ENCODE peak calls at places on chromosomes 11 and 22, in five cellular contexts. X, F, M, U and A are unnamed samples.

GRCh38 chr11:67230406-67230805 is 35.9 kb upstream of the GRK2 start:
- DNase-seq in X (no peak), F (no peak), M (no peak), U (no peak), A (no peak)

GRCh38 chr11:12914401-12914912 is 94.7 kb upstream of the RASSF10 start:
- DNase-seq in X (peak; percentile 33), F (peak; percentile 97), M (peak; percentile 94), U (peak; percentile 89), A (peak; percentile 84)

GRCh38 chr22:32475428-32476010 is 908 bp downstream of the FBXO7 start:
- DNase-seq in X (no peak), F (no peak), M (peak; percentile 18), U (peak; percentile 60), A (peak; percentile 16)

GRCh38 chr11:2445107-2445947 is 519 bp downstream of the KCNQ1 start:
- DNase-seq in X (no peak), F (peak; percentile 81), M (no peak), U (peak; percentile 36), A (no peak)

GRCh38 chr11:10742460-10743208 is 8.4 kb upstream of the CTR9 start:
- DNase-seq in X (peak; percentile 88), F (no peak), M (no peak), U (no peak), A (peak; percentile 22)

GRCh38 chr11:102253018-102253775 is 64.1 kb upstream of the BIRC3 start:
- DNase-seq in X (no peak), F (no peak), M (no peak), U (no peak), A (no peak)

GRCh38 chr11:48210052-48210451 is 6.6 kb upstream of the OR4B1 start:
- DNase-seq in X (peak; percentile 17), F (no peak), M (no peak), U (no peak), A (peak; percentile 4)

GRCh38 chr11:64898541-64898940 is 18.5 kb downstream of the ATG2A start:
- DNase-seq in X (no peak), F (peak; percentile 74), M (no peak), U (no peak), A (no peak)

GRCh38 chr11:121829159-121829643 is 286.8 kb downstream of the BLID start:
- DNase-seq in X (peak; percentile 100), F (no peak), M (peak; percentile 42), U (no peak), A (no peak)

GRCh38 chr11:65489061-65489705 is 9.7 kb upstream of the MALAT1 start:
- DNase-seq in X (peak; percentile 90), F (no peak), M (peak; percentile 70), U (peak; percentile 77), A (no peak)

GRCh38 chr22:42950281-42950680 is 64.7 kb downstream of the PACSIN2 start:
- DNase-seq in X (no peak), F (no peak), M (no peak), U (no peak), A (no peak)
- H3K4me3 ChIP-seq in X (no peak overlapping the region), F (no peak overlapping the region), M (no peak overlapping the region), U (no peak overlapping the region), A (no peak overlapping the region)

DNA sequence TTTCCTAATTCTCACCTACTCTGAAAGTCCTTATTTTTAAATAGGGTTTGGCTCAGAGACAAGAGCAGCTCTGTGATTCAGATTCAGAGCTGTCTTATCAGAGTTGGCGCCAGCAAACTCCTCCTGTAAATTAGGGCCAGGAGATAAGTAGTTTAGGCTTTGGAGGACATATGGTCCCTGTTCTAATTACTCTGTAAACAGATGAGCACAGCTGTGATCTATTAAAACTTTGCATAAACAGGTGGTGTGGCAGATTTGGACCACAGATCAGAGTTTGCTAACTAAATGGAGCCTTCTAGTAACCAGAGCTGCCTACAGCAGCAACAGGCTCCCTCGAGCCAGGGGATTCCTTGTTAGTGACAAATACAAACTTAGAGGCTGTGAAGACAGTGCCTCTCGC is 27.9 kb downstream of the YPEL1 start:
- DNase-seq in X (peak; percentile 19), F (no peak), M (peak; percentile 67), U (no peak), A (no peak)
- TF ChIP-seq CTCF in X (no peak), F (no peak), M (no peak), U (no peak), A (no peak)

GRCh38 chr22:37932401-37932800 is 21.0 kb downstream of the C22orf23 start:
- DNase-seq in X (no peak), F (no peak), M (no peak), U (no peak), A (no peak)

GRCh38 chr22:37933711-37934376 is 19.6 kb downstream of the C22orf23 start:
- DNase-seq in X (peak; percentile 86), F (peak; percentile 97), M (peak; percentile 88), U (peak; percentile 96), A (peak; percentile 95)

GRCh38 chr22:37931893-37932389 is 21.5 kb downstream of the C22orf23 start:
- DNase-seq in X (no peak), F (no peak), M (no peak), U (no peak), A (no peak)

GRCh38 chr22:37930952-37931440 is 22.4 kb downstream of the C22orf23 start:
- DNase-seq in X (no peak), F (no peak), M (no peak), U (no peak), A (no peak)

GRCh38 chr22:37932821-37933578 is 20.4 kb downstream of the C22orf23 start:
- DNase-seq in X (no peak), F (no peak), M (no peak), U (no peak), A (no peak)
- H3K4me1 ChIP-seq in X (peaks cover 16% of the 10 kb centered on the region), F (peaks cover 40% of the 10 kb centered on the region), M (peaks cover 12% of the 10 kb centered on the region), U (no peaks in the 10 kb centered on the region), A (peaks cover 7% of the 10 kb centered on the region)

GRCh38 chr11:33222052-33222451 is 35.1 kb upstream of the HIPK3 start:
- DNase-seq in X (no peak), F (no peak), M (no peak), U (no peak), A (no peak)

DNA sequence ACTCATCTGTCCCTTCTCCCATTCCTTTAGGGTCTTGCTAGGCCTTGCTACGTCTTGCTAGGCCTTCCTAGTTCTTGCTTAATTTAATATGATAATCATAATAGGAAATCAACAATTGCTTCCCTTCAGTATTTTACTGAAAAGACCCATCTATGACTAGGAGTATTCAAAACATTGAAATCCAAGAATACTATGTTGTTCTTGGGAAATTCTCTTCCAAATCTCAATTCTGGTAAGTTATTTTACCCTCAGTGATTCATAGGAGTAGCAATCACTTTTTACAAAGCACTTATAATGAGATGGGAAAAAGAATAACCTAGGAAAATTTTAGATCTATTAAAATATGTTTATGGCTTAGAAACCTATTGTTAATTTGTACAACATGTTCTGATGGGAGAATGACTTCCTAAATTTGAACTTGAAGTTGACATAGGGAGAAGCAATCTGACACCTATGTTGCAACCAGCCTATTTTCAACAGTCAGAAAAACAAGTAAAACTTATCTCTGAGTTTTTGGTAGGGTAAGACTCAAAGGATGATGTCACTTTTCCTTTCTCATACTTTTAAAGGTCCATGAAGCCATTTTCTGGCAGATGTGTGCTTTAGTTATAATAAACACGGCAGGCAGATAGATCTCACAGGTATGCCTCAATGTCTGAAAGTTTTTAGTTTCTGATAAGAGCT is 29.5 kb upstream of the HIPK3 start:
- DNase-seq in X (peak; percentile 68), F (no peak), M (no peak), U (no peak), A (no peak)
- H3K4me3 ChIP-seq in X (no peak overlapping the region), F (no peak overlapping the region), M (no peak overlapping the region), U (no peak overlapping the region), A (no peak overlapping the region)

GRCh38 chr11:57031541-57031940 is 42.8 kb downstream of the OR5AK2 start:
- DNase-seq in X (no peak), F (no peak), M (no peak), U (no peak), A (no peak)
- TF ChIP-seq CTCF in X (no peak), F (no peak), M (no peak), U (no peak), A (no peak)

GRCh38 chr11:75565221-75565814 is 3.3 kb downstream of the SERPINH1 start:
- DNase-seq in X (peak; percentile 78), F (no peak), M (no peak), U (no peak), A (no peak)

GRCh38 chr11:75565916-75566762 is 4.1 kb downstream of the SERPINH1 start:
- DNase-seq in X (no peak), F (no peak), M (no peak), U (no peak), A (no peak)

GRCh38 chr11:75568616-75569219 is 6.7 kb downstream of the SERPINH1 start:
- DNase-seq in X (no peak), F (no peak), M (no peak), U (no peak), A (no peak)

GRCh38 chr11:75566763-75567279 is 4.8 kb downstream of the SERPINH1 start:
- DNase-seq in X (no peak), F (no peak), M (no peak), U (no peak), A (no peak)

DNA sequence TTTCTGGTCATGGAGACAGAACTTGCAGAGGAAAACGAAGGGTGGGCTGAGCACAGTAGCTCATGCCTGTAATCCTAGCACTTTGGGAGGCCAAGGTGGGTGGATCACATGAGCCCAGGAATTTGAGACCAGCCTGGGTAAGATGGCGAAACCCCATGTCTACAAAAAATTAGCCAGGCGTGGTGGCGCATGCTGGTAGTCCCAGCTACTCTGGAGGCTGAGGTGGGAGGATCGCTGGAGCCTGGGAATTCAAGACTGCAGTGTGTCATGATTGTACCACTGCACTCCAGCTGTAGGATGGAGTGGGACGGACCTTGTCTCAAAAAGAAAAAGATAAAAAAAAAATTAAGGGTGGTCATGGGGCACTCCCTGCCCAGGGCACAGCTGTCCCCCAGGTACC is 5.9 kb downstream of the SERPINH1 start:
- DNase-seq in X (no peak), F (no peak), M (no peak), U (no peak), A (no peak)
- H3K4me1 ChIP-seq in X (peaks cover 19% of the 10 kb centered on the region), F (peaks cover 9% of the 10 kb centered on the region), M (peaks cover 49% of the 10 kb centered on the region), U (peaks cover 23% of the 10 kb centered on the region), A (peaks cover 1% of the 10 kb centered on the region)